ENCODE peak calls at places on chromosome 6, in four cellular contexts. H is H1, I is gastrocnemius medialis, A is breast epithelium. Y is an unnamed sample.
A peak's percentile ranks its signal among the peaks of the same experiment; 100 is the strongest.

GRCh38 chr6:149454405-149454848 is 30.4 kb downstream of the ZC3H12D start:
- DNase-seq in I (peak; percentile 81), A (peak; percentile 78), H (no peak), Y (peak; percentile 83)

GRCh38 chr6:10720229-10720959 is 2.5 kb upstream of the TMEM14C start:
- DNase-seq in A (no peak), H (no peak), I (no peak), Y (no peak)

GRCh38 chr6:120935908-120936307 is 398.4 kb downstream of the TBC1D32 start:
- DNase-seq in I (no peak), H (no peak), A (no peak), Y (no peak)

GRCh38 chr6:48671506-48671905 is 560.5 kb upstream of the PTCHD4 start:
- DNase-seq in H (no peak), A (no peak), I (no peak), Y (no peak)

GRCh38 chr6:46719099-46719498 is 16.1 kb downstream of the PLA2G7 start:
- DNase-seq in A (no peak), H (no peak), I (no peak), Y (no peak)

GRCh38 chr6:165663283-165663735 is 268 bp upstream of the PDE10A start:
- DNase-seq in A (no peak), H (no peak), I (no peak), Y (no peak)

GRCh38 chr6:113699239-113699638 is 157.9 kb upstream of the MARCKS start:
- DNase-seq in A (no peak), H (no peak), I (no peak), Y (no peak)

GRCh38 chr6:168035098-168035660 is 37.7 kb downstream of the KIF25 start:
- DNase-seq in A (no peak), H (peak; percentile 54), I (no peak), Y (no peak)

GRCh38 chr6:37492236-37493046 is 7.3 kb downstream of the CCDC167 start:
- DNase-seq in A (no peak), H (no peak), I (no peak), Y (no peak)

GRCh38 chr6:82237013-82237412 is 10.5 kb downstream of the IBTK start:
- DNase-seq in I (no peak), H (no peak), A (no peak), Y (no peak)

GRCh38 chr6:98944598-98945011 is 3.1 kb downstream of the FBXL4 start:
- DNase-seq in I (no peak), H (no peak), A (no peak), Y (no peak)

GRCh38 chr6:98945311-98946005 is 2.3 kb downstream of the FBXL4 start:
- DNase-seq in A (no peak), H (no peak), I (no peak), Y (no peak)

GRCh38 chr6:98947411-98948292 is at the start of gene FBXL4:
- DNase-seq in A (peak; percentile 64), I (peak; percentile 73), H (peak; percentile 78), Y (peak; percentile 33)

GRCh38 chr6:98946877-98947410 is 802 bp downstream of the FBXL4 start:
- DNase-seq in I (peak; percentile 9), A (no peak), H (no peak), Y (no peak)

GRCh38 chr6:98946266-98946817 is 1.4 kb downstream of the FBXL4 start:
- DNase-seq in H (no peak), A (no peak), I (no peak), Y (no peak)
- H3K27ac ChIP-seq in H (no peak overlapping the region), A (no peak overlapping the region), I (peak overlapping the region; percentile 83), Y (peak overlapping the region; percentile 83)

GRCh38 chr6:33583591-33584155 is 3.6 kb upstream of the BAK1 start:
- DNase-seq in I (no peak), A (no peak), H (no peak), Y (no peak)
- TF ChIP-seq CTCF in I (no peak), A (no peak), H (peak; percentile 66), Y (no peak)

GRCh38 chr6:69617163-69617562 is 179.6 kb downstream of the LMBRD1 start:
- DNase-seq in H (no peak), I (no peak), A (no peak), Y (no peak)
- H3K4me1 ChIP-seq in H (no peaks in the 10 kb centered on the region), I (no peaks in the 10 kb centered on the region), A (no peaks in the 10 kb centered on the region), Y (no peaks in the 10 kb centered on the region)

GRCh38 chr6:134217110-134217509 is 100.8 kb downstream of the SGK1 start:
- DNase-seq in A (no peak), H (no peak), I (no peak), Y (no peak)

GRCh38 chr6:134216304-134217029 is 101.4 kb downstream of the SGK1 start:
- DNase-seq in H (no peak), I (no peak), A (no peak), Y (no peak)

GRCh38 chr6:134221250-134221649 is 96.7 kb downstream of the SGK1 start:
- DNase-seq in H (no peak), A (no peak), I (no peak), Y (no peak)

DNA sequence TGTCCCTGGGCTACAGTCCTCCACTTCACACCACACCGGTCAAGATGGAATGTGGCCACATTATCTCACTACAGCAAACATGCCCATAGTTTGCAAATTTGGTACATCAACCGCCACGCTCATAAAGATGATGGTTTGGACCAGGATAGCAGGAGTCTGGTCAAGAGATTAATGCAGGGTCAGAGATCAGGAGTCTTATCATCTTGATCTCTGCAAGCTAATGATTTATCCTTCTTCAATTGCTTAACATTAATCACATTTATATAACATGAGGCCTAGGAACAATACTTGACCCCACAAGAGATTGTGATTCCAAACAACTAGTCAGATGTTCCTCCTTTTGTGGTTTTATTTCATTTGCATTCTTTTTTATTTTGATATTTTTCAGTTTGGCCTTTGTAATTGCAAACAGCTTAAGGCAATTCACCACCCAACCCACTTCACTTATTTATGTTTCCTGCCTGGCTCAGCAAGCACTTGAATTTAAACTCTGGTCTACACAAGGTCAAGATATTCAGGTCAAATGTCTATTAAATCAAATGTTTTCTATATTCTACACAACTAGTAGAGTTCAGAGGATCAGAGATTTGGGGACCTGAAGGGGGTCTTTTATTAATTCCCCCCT is 100.3 kb downstream of the SGK1 start:
- DNase-seq in I (no peak), A (no peak), H (no peak), Y (no peak)
- H3K27ac ChIP-seq in I (no peak overlapping the region), A (no peak overlapping the region), H (no peak overlapping the region), Y (no peak overlapping the region)

GRCh38 chr6:45661667-45662066 is 283.9 kb upstream of the SUPT3H start:
- DNase-seq in A (no peak), I (no peak), H (no peak), Y (no peak)
- TF ChIP-seq CTCF in A (no peak), I (no peak), H (no peak), Y (no peak)

GRCh38 chr6:33375143-33375649 is 16.4 kb upstream of the KIFC1 start:
- DNase-seq in A (peak; percentile 78), H (no peak), I (peak; percentile 57), Y (peak; percentile 56)

GRCh38 chr6:33380272-33380981 is 11.2 kb upstream of the KIFC1 start:
- DNase-seq in H (no peak), A (no peak), I (no peak), Y (no peak)

GRCh38 chr6:33374359-33374910 is 17.2 kb upstream of the KIFC1 start:
- DNase-seq in H (no peak), A (no peak), I (no peak), Y (no peak)

GRCh38 chr6:33373950-33374349 is 17.7 kb upstream of the KIFC1 start:
- DNase-seq in A (no peak), I (no peak), H (no peak), Y (no peak)

DNA sequence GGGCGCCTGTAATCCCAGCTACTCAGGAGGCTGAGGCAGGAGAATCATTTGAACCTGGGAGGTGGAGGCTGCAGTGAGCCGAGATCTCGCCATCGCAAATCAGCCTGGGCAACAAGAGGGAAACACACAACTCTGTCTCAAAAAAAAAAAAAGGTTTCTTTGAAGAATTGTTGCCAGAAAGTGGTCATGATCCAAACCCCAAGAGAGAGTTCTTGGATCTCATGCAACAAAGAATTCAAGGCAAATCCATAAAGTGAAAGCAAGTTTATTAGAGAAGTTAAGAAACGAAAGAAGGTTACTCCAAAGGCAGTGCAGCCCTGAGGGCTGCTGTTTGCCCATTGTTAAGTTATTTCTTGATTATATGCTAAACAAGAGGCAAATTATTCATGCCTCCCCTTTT is 14.5 kb upstream of the KIFC1 start:
- DNase-seq in I (no peak), A (no peak), H (no peak), Y (no peak)
- H3K4me1 ChIP-seq in I (peaks cover 24% of the 10 kb centered on the region), A (no peaks in the 10 kb centered on the region), H (peaks cover 8% of the 10 kb centered on the region), Y (peaks cover 14% of the 10 kb centered on the region)